ENCODE peak calls at places on chromosomes 1 and 21, in four cellular contexts. M is K562, F is dorsolateral prefrontal cortex, U is left ventricle myocardium inferior. N is an unnamed sample.

GRCh38 chr1:57966751-57967406 is 543.0 kb upstream of the DAB1 start:
- DNase-seq in M (no peak), F (no peak), U (peak), N (no peak)

GRCh38 chr1:72122099-72122893 is 160.0 kb downstream of the NEGR1 start:
- DNase-seq in M (no peak), F (no peak), U (no peak), N (no peak)

GRCh38 chr1:99599678-99600175 is 46.2 kb upstream of the PALMD start:
- DNase-seq in M (peak), F (no peak), U (peak), N (peak)

GRCh38 chr1:113190930-113191329 is 117.9 kb downstream of the LRIG2 start:
- DNase-seq in M (peak), F (no peak), U (no peak), N (no peak)

GRCh38 chr1:32334864-32335618 is 992 bp downstream of the MARCKSL1 start:
- DNase-seq in M (peak), F (peak), U (peak), N (peak)

GRCh38 chr1:30748098-30748698 is 9.4 kb downstream of the LAPTM5 start:
- DNase-seq in M (peak), F (peak), U (no peak), N (no peak)

GRCh38 chr1:218611916-218612580 is 266.9 kb downstream of the TGFB2 start:
- DNase-seq in M (no peak), F (no peak), U (no peak), N (no peak)

GRCh38 chr1:151542710-151543129 is 2.6 kb downstream of the TUFT1 start:
- DNase-seq in M (no peak), F (no peak), U (no peak), N (no peak)

GRCh38 chr1:92784639-92785500 is at the start of gene EVI5:
- DNase-seq in M (peak), F (peak), U (peak), N (peak)

GRCh38 chr1:203702130-203702577 is 62.8 kb upstream of the LAX1 start:
- DNase-seq in M (peak), F (peak), U (no peak), N (no peak)

GRCh38 chr1:155208656-155209372 is at the start of gene MTX1:
- DNase-seq in M (peak), F (peak), U (peak), N (peak)

GRCh38 chr1:65264197-65264929 is 45.0 kb upstream of the DNAJC6 start:
- DNase-seq in M (no peak), F (peak), U (peak), N (no peak)

GRCh38 chr1:220926146-220926545 is 46.9 kb downstream of the HLX start:
- DNase-seq in M (no peak), F (no peak), U (no peak), N (no peak)

GRCh38 chr1:218463194-218464156 is 118.3 kb downstream of the TGFB2 start:
- DNase-seq in M (no peak), F (no peak), U (peak), N (no peak)

GRCh38 chr1:15952317-15953258 is 23.3 kb downstream of the ZBTB17 start:
- DNase-seq in M (peak), F (no peak), U (no peak), N (peak)

GRCh38 chr1:98794196-98794886 is 132.8 kb downstream of the SNX7 start:
- DNase-seq in M (peak), F (no peak), U (no peak), N (no peak)

GRCh38 chr1:7339953-7340352 is 431.1 kb upstream of the VAMP3 start:
- DNase-seq in M (no peak), F (no peak), U (no peak), N (no peak)

GRCh38 chr1:8669608-8670335 is 147.7 kb downstream of the RERE start:
- DNase-seq in M (no peak), F (no peak), U (no peak), N (no peak)

GRCh38 chr1:46068525-46068924 is 63.9 kb downstream of the PIK3R3 start:
- DNase-seq in M (no peak), F (no peak), U (no peak), N (no peak)

GRCh38 chr1:19676438-19676922 is 11.8 kb downstream of the HTR6 start:
- DNase-seq in M (peak), F (no peak), U (peak), N (no peak)

GRCh38 chr1:218900621-218901020 is 273.1 kb upstream of the LYPLAL1 start:
- DNase-seq in M (no peak), F (no peak), U (no peak), N (no peak)

GRCh38 chr1:170910273-170910672 is 25.1 kb upstream of the MROH9 start:
- DNase-seq in M (no peak), F (no peak), U (no peak), N (no peak)

GRCh38 chr1:39852214-39852791 is 31.0 kb downstream of the TRIT1 start:
- DNase-seq in M (no peak), F (no peak), U (no peak), N (no peak)

GRCh38 chr1:181033799-181034391 is at the start of gene MR1:
- DNase-seq in M (peak), F (no peak), U (no peak), N (no peak)

GRCh38 chr1:6580119-6580587 is 359 bp downstream of the ZBTB48 start:
- DNase-seq in M (no peak), F (no peak), U (no peak), N (no peak)

GRCh38 chr21:32297449-32297848 is 1.2 kb upstream of the MRAP start:
- DNase-seq in M (no peak), F (no peak), U (no peak), N (no peak)

GRCh38 chr1:92085727-92086126 is 5.6 kb downstream of the BTBD8 start:
- DNase-seq in M (no peak), F (no peak), U (no peak), N (no peak)

GRCh38 chr1:14190508-14190907 is 408.0 kb upstream of the KAZN start:
- DNase-seq in M (no peak), F (no peak), U (no peak), N (peak)

GRCh38 chr1:65584399-65584798 is 163.9 kb downstream of the LEPR start:
- DNase-seq in M (no peak), F (no peak), U (no peak), N (no peak)

GRCh38 chr21:29904359-29905282 is 35.2 kb downstream of the GRIK1 start:
- DNase-seq in M (no peak), F (no peak), U (no peak), N (no peak)

GRCh38 chr21:46054031-46054430 is 43.9 kb upstream of the COL6A2 start:
- DNase-seq in M (no peak), F (no peak), U (no peak), N (peak)

GRCh38 chr1:197130677-197131304 is 15.7 kb downstream of the ASPM start:
- DNase-seq in M (no peak), F (no peak), U (no peak), N (no peak)

GRCh38 chr1:244836135-244836521 is 670 bp downstream of the COX20 start:
- DNase-seq in M (no peak), F (no peak), U (no peak), N (no peak)

GRCh38 chr1:244835276-244836134 is at the start of gene COX20:
- DNase-seq in M (peak), F (peak), U (peak), N (peak)

GRCh38 chr1:244836598-244836997 is 1.1 kb downstream of the COX20 start:
- DNase-seq in M (no peak), F (no peak), U (no peak), N (no peak)

GRCh38 chr1:244834596-244835275 is 722 bp upstream of the COX20 start:
- DNase-seq in M (no peak), F (peak), U (peak), N (peak)

GRCh38 chr1:244833734-244834595 is 1.5 kb upstream of the COX20 start:
- DNase-seq in M (peak), F (peak), U (peak), N (peak)
- TF ChIP-seq CTCF in M (peak), F (peak), U (peak), N (no peak)

GRCh38 chr21:26125433-26126167 is 45.0 kb downstream of the APP start:
- DNase-seq in M (no peak), F (no peak), U (no peak), N (no peak)

GRCh38 chr21:26127918-26128317 is 42.7 kb downstream of the APP start:
- DNase-seq in M (no peak), F (no peak), U (no peak), N (no peak)

GRCh38 chr21:26124896-26125295 is 45.7 kb downstream of the APP start:
- DNase-seq in M (no peak), F (no peak), U (no peak), N (no peak)

GRCh38 chr21:26126168-26126553 is 44.4 kb downstream of the APP start:
- DNase-seq in M (no peak), F (no peak), U (no peak), N (no peak)

GRCh38 chr21:26127073-26127814 is 43.3 kb downstream of the APP start:
- DNase-seq in M (no peak), F (no peak), U (no peak), N (no peak)
- H3K4me3 ChIP-seq in M (no peak), F (no peak), U (peak), N (no peak)

DNA sequence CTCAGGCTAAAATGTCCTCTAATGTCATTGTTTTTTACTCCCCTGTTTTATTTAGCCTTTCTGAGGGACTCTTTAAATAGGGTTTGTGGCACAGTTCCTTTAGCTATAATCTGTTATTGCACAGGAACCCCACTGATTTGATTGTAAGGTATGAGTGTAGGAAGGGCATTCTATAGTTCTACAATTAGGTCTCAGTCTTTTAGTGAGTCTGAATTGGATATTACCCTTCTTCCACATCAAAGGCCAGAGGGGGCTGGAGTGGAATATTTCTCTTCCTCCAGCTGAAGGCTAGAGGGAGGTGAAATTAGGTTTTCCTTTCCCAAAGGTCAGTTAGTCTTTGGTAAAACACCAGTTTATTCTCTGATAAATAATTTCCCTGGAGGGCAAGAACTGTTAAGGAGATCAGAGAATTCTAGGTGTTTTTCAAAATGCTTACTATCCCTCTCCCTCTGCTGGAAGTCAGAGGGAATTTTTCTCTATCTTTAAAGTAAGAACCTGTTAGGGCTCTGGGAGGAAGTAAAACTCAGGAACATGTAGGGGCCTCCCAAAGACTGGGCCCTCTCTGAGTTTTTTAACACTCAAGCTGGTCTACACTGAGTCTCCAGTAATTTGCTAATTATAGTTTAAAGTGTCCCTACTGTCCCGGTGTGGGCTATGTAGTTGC is 176.3 kb upstream of the ZNHIT6 start:
- DNase-seq in M (no peak), F (no peak), U (no peak), N (no peak)
- TF ChIP-seq CTCF in M (no peak), F (peak), U (peak), N (peak)

GRCh38 chr1:75130865-75131592 is 3.2 kb upstream of the LHX8 start:
- DNase-seq in M (no peak), F (no peak), U (no peak), N (no peak)

GRCh38 chr1:75127916-75128717 is 6.1 kb upstream of the LHX8 start:
- DNase-seq in M (no peak), F (no peak), U (no peak), N (no peak)

GRCh38 chr1:75131593-75132420 is 2.4 kb upstream of the LHX8 start:
- DNase-seq in M (no peak), F (no peak), U (no peak), N (no peak)

GRCh38 chr1:75129660-75130311 is 4.4 kb upstream of the LHX8 start:
- DNase-seq in M (no peak), F (no peak), U (no peak), N (no peak)

DNA sequence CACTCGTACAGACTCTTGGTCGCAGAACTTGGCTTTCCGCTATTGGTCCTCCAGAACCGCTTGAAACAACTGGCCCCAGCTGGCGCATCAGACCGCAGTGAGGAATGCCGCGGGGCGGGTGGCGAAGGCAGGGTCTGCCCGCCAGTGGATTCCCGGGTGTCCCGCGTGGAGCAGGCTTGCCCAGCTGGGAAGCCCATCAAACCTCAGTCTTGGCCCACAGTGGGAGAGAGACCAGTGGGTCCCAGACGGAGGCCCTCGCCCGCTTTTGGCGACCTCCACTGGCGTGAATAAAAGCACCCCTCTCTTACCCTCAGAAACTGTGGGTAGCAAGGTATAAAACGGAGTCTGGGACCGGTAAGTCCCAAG is 3.9 kb upstream of the LHX8 start:
- DNase-seq in M (no peak), F (no peak), U (no peak), N (no peak)
- H3K4me3 ChIP-seq in M (no peak), F (no peak), U (no peak), N (no peak)

GRCh38 chr1:247576514-247576913 is 11.6 kb upstream of the OR2G2 start:
- DNase-seq in M (no peak), F (no peak), U (no peak), N (no peak)
- TF ChIP-seq CTCF in M (peak), F (peak), U (peak), N (no peak)

GRCh38 chr1:53576381-53576801 is 117.2 kb downstream of the DMRTB1 start:
- DNase-seq in M (no peak), F (no peak), U (no peak), N (no peak)
- H3K4me3 ChIP-seq in M (no peak), F (no peak), U (no peak), N (no peak)

DNA sequence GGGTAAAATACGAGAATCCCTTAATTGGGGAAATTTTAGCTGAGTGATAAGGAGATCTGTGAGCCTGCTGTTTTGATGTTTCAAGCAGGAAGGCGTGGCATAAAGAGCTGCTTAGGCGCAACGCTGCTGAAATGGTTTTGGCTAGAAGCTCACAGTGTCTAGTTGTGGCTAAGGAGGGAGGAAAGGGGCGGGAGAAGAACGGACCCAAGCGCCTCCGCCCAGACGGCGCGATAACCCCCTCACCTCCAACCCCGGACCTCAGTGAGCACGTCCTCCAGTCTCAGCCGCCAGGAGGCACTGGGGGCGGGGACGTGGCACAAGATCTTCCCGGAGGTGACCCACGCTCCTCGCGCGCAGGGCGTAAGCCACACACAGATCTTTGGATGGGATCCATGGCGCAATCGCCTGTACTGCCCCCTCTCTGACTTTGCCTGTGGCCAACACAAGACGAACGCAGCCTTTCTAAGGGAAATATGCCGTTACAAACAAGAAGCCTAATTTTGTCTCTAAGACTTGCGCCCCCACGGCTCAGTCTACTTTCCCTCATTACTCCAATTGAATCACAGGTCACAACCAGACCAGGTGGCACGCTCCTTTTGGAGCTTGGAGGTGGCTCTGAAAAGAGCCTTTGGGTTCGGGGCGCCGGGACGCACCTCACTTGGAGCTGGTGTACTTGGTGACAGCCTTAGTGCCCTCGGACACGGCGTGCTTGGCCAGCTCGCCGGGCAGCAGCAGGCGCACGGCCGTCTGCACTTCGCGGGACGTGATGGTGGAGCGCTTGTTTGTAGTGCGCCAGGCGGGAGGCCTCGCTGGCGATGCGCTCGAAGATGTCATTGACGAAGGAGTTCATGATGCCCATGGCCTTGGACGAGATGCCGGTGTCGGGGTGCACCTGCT is 23.4 kb upstream of the RNF187 start:
- DNase-seq in M (peak), F (no peak), U (no peak), N (peak)
- TF ChIP-seq CTCF in M (peak), F (no peak), U (no peak), N (no peak)

N was measured in kidney.